ENCODE peak calls at places on chromosomes 12 and 14, in eight cellular contexts. L is LoVo; X is smooth muscle cell of the brain vasculature; E is activated CD8-positive, alpha-beta memory T cell treated with anti-CD3 and anti-CD28 coated beads for 24 hours; R is AG08396; T is hypothalamus; J is GM19239; U is HCEC 1CT. P is an unnamed sample.

GRCh38 chr14:65414961-65415589 is 2.5 kb downstream of the FUT8 start:
- DNase-seq in E (no peak), X (peak), J (no peak), T (no peak), R (peak), L (peak), U (peak), P (peak)

GRCh38 chr12:57864382-57864781 is 17.9 kb upstream of the CTDSP2 start:
- DNase-seq in R (peak), L (no peak), J (no peak), U (no peak), T (no peak), E (no peak), X (no peak), P (peak)

GRCh38 chr12:42446761-42447160 is 120.8 kb downstream of the PPHLN1 start:
- DNase-seq in R (no peak), J (no peak), X (no peak), U (no peak), E (no peak), L (no peak), T (no peak), P (no peak)

GRCh38 chr14:77003960-77004710 is 24.4 kb downstream of the IRF2BPL start:
- DNase-seq in L (no peak), T (no peak), R (no peak), U (no peak), J (no peak), E (no peak), X (no peak), P (no peak)

GRCh38 chr12:106044773-106045172 is 94.0 kb downstream of the NUAK1 start:
- DNase-seq in X (no peak), U (no peak), E (no peak), J (no peak), T (no peak), R (no peak), L (no peak), P (peak)

GRCh38 chr12:124395284-124395752 is 100.4 kb downstream of the RFLNA start:
- DNase-seq in J (no peak), E (no peak), X (no peak), T (no peak), R (no peak), U (no peak), L (no peak), P (no peak)

GRCh38 chr14:103070263-103070885 is 13.0 kb upstream of the CDC42BPB start:
- DNase-seq in E (no peak), R (no peak), J (no peak), T (no peak), L (no peak), U (no peak), X (no peak), P (no peak)

GRCh38 chr12:104944252-104944651 is 13.8 kb downstream of the SLC41A2 start:
- DNase-seq in J (no peak), U (no peak), L (no peak), X (no peak), T (no peak), R (no peak), E (no peak), P (no peak)

GRCh38 chr14:69518341-69519101 is 34.0 kb downstream of the PLEKHD1 start:
- DNase-seq in X (no peak), L (no peak), R (no peak), E (no peak), U (no peak), J (no peak), T (no peak), P (no peak)

GRCh38 chr14:29109589-29109988 is 343.0 kb downstream of the FOXG1 start:
- DNase-seq in L (no peak), U (no peak), E (no peak), R (no peak), J (no peak), X (no peak), T (no peak), P (no peak)

GRCh38 chr12:40058721-40059190 is 47.1 kb downstream of the SLC2A13 start:
- DNase-seq in R (no peak), U (no peak), X (no peak), E (no peak), T (no peak), J (no peak), L (peak), P (peak)

GRCh38 chr12:131920157-131920508 is 8.9 kb upstream of the PUS1 start:
- DNase-seq in E (no peak), J (no peak), L (no peak), X (no peak), U (no peak), T (no peak), R (no peak), P (no peak)

GRCh38 chr14:103449762-103450161 is 64.5 kb downstream of the MARK3 start:
- DNase-seq in E (no peak), X (no peak), J (no peak), R (no peak), U (no peak), L (no peak), T (no peak), P (no peak)

GRCh38 chr14:57999471-57999870 is 133.6 kb upstream of the SLC35F4 start:
- DNase-seq in U (no peak), J (no peak), T (no peak), L (no peak), E (no peak), X (no peak), R (no peak), P (no peak)

GRCh38 chr12:56520025-56520810 is 1.4 kb upstream of the RBMS2 start:
- DNase-seq in J (no peak), R (no peak), E (no peak), U (peak), T (no peak), X (no peak), L (no peak), P (no peak)

GRCh38 chr12:94219622-94220302 is 71.4 kb downstream of the PLXNC1 start:
- DNase-seq in E (peak), T (no peak), L (no peak), U (no peak), X (no peak), R (no peak), J (no peak), P (no peak)

GRCh38 chr12:119715268-119715620 is 47.3 kb downstream of the PRKAB1 start:
- DNase-seq in E (no peak), U (peak), R (no peak), X (no peak), T (no peak), J (no peak), L (no peak), P (peak)

GRCh38 chr14:68140111-68140741 is 320.6 kb downstream of the RAD51B start:
- DNase-seq in L (peak), E (no peak), X (peak), R (peak), U (peak), J (no peak), T (no peak), P (peak)

GRCh38 chr14:68663385-68664076 is 129.3 kb downstream of the ZFP36L1 start:
- DNase-seq in R (no peak), L (no peak), J (peak), E (peak), T (no peak), U (peak), X (no peak), P (peak)

GRCh38 chr14:61537567-61538463 is 157.5 kb upstream of the HIF1A start:
- DNase-seq in E (no peak), U (peak), J (no peak), X (no peak), L (peak), R (no peak), T (no peak), P (peak)

GRCh38 chr14:75279739-75280447 is 1.3 kb downstream of the FOS start:
- DNase-seq in T (no peak), R (no peak), J (no peak), L (no peak), X (no peak), E (no peak), U (no peak), P (no peak)